ENCODE peak calls at places on chromosomes 4 and X, in six cellular contexts. One of them, this sample, is unnamed.
A peak's percentile ranks its signal among the peaks of the same experiment; 100 is the strongest.

GRCh38 chr4:153451931-153452660 is 14.1 kb upstream of the TMEM131L start:
- DNase-seq in foreskin fibroblast: peak; percentile 27
- DNase-seq in erythroblast: no peak
- DNase-seq in SW480: no peak
- DNase-seq in germinal center: no peak
- DNase-seq in fibroblast of pulmonary artery: no peak
- DNase-seq in this sample: no peak

GRCh38 chr4:169485791-169486742 is 126.3 kb downstream of the NEK1 start:
- DNase-seq in SW480: peak; percentile 29
- DNase-seq in germinal center: peak; percentile 23
- DNase-seq in fibroblast of pulmonary artery: peak; percentile 78
- DNase-seq in foreskin fibroblast: peak; percentile 80
- DNase-seq in erythroblast: peak; percentile 51
- DNase-seq in this sample: peak; percentile 61

GRCh38 chr4:156751486-156751885 is 220.1 kb downstream of the PDGFC start:
- DNase-seq in foreskin fibroblast: peak; percentile 73
- DNase-seq in fibroblast of pulmonary artery: peak; percentile 49
- DNase-seq in erythroblast: no peak
- DNase-seq in SW480: no peak
- DNase-seq in germinal center: no peak
- DNase-seq in this sample: no peak

GRCh38 chrX:135505356-135505755 is 15.1 kb upstream of the INTS6L start:
- DNase-seq in foreskin fibroblast: peak; percentile 2
- DNase-seq in erythroblast: no peak
- DNase-seq in SW480: no peak
- DNase-seq in germinal center: no peak
- DNase-seq in fibroblast of pulmonary artery: no peak
- DNase-seq in this sample: no peak

GRCh38 chrX:53280703-53281320 is 572 bp downstream of the IQSEC2 start:
- DNase-seq in fibroblast of pulmonary artery: peak; percentile 28
- DNase-seq in erythroblast: no peak
- DNase-seq in foreskin fibroblast: peak; percentile 52
- DNase-seq in germinal center: no peak
- DNase-seq in SW480: no peak
- DNase-seq in this sample: no peak

GRCh38 chr4:174631901-174632758 is 109.8 kb upstream of the HPGD start:
- DNase-seq in erythroblast: peak; percentile 80
- DNase-seq in SW480: peak; percentile 28
- DNase-seq in germinal center: peak; percentile 5
- DNase-seq in foreskin fibroblast: peak; percentile 47
- DNase-seq in fibroblast of pulmonary artery: peak; percentile 72
- DNase-seq in this sample: peak; percentile 62

GRCh38 chr4:53558061-53558801 is 33.1 kb downstream of the LNX1 start:
- DNase-seq in erythroblast: no peak
- DNase-seq in fibroblast of pulmonary artery: peak; percentile 75
- DNase-seq in foreskin fibroblast: peak; percentile 73
- DNase-seq in SW480: no peak
- DNase-seq in germinal center: no peak
- DNase-seq in this sample: peak; percentile 96

GRCh38 chr4:8376361-8377102 is 64.0 kb downstream of the ACOX3 start:
- DNase-seq in fibroblast of pulmonary artery: peak; percentile 14
- DNase-seq in SW480: no peak
- DNase-seq in erythroblast: no peak
- DNase-seq in germinal center: no peak
- DNase-seq in foreskin fibroblast: no peak
- DNase-seq in this sample: no peak

GRCh38 chr4:154781983-154782293 is 866 bp downstream of the RBM46 start:
- DNase-seq in germinal center: no peak
- DNase-seq in erythroblast: no peak
- DNase-seq in foreskin fibroblast: no peak
- DNase-seq in SW480: no peak
- DNase-seq in fibroblast of pulmonary artery: no peak
- DNase-seq in this sample: no peak

GRCh38 chr4:128390475-128390996 is 102.9 kb upstream of the PGRMC2 start:
- DNase-seq in erythroblast: no peak
- DNase-seq in SW480: no peak
- DNase-seq in fibroblast of pulmonary artery: no peak
- DNase-seq in foreskin fibroblast: no peak
- DNase-seq in germinal center: no peak
- DNase-seq in this sample: no peak

GRCh38 chr4:69878250-69878649 is 18.3 kb upstream of the SULT1E1 start:
- DNase-seq in foreskin fibroblast: peak; percentile 1
- DNase-seq in fibroblast of pulmonary artery: peak; percentile 54
- DNase-seq in SW480: no peak
- DNase-seq in erythroblast: no peak
- DNase-seq in germinal center: no peak
- DNase-seq in this sample: no peak

GRCh38 chr4:139749313-139749712 is 83.7 kb downstream of the MGST2 start:
- DNase-seq in fibroblast of pulmonary artery: no peak
- DNase-seq in erythroblast: no peak
- DNase-seq in foreskin fibroblast: no peak
- DNase-seq in germinal center: no peak
- DNase-seq in SW480: no peak
- DNase-seq in this sample: no peak

GRCh38 chrX:65598559-65599147 is 64.1 kb upstream of the LAS1L start:
- DNase-seq in foreskin fibroblast: no peak
- DNase-seq in SW480: no peak
- DNase-seq in erythroblast: no peak
- DNase-seq in germinal center: no peak
- DNase-seq in fibroblast of pulmonary artery: no peak
- DNase-seq in this sample: no peak

GRCh38 chrX:48919947-48920712 is 1.3 kb upstream of the PIM2 start:
- DNase-seq in germinal center: no peak
- DNase-seq in foreskin fibroblast: no peak
- DNase-seq in erythroblast: peak; percentile 86
- DNase-seq in fibroblast of pulmonary artery: no peak
- DNase-seq in SW480: no peak
- DNase-seq in this sample: no peak

GRCh38 chr4:25146076-25146475 is 14.2 kb downstream of the SEPSECS start:
- DNase-seq in germinal center: no peak
- DNase-seq in foreskin fibroblast: no peak
- DNase-seq in fibroblast of pulmonary artery: no peak
- DNase-seq in SW480: no peak
- DNase-seq in erythroblast: peak; percentile 59
- DNase-seq in this sample: no peak

GRCh38 chr4:118206627-118207026 is 146.2 kb downstream of the PRSS12 start:
- DNase-seq in erythroblast: no peak
- DNase-seq in foreskin fibroblast: no peak
- DNase-seq in SW480: no peak
- DNase-seq in germinal center: no peak
- DNase-seq in fibroblast of pulmonary artery: peak; percentile 2
- DNase-seq in this sample: no peak

GRCh38 chr4:7771541-7772507 is 167.8 kb downstream of the AFAP1 start:
- DNase-seq in germinal center: no peak
- DNase-seq in fibroblast of pulmonary artery: no peak
- DNase-seq in SW480: no peak
- DNase-seq in erythroblast: no peak
- DNase-seq in foreskin fibroblast: no peak
- DNase-seq in this sample: no peak

GRCh38 chrX:114519524-114519923 is 64.4 kb upstream of the HTR2C start:
- DNase-seq in fibroblast of pulmonary artery: no peak
- DNase-seq in germinal center: no peak
- DNase-seq in foreskin fibroblast: no peak
- DNase-seq in erythroblast: no peak
- DNase-seq in SW480: no peak
- DNase-seq in this sample: no peak

GRCh38 chr4:93312299-93312698 is 516.3 kb upstream of the ATOH1 start:
- DNase-seq in foreskin fibroblast: no peak
- DNase-seq in fibroblast of pulmonary artery: no peak
- DNase-seq in SW480: no peak
- DNase-seq in germinal center: no peak
- DNase-seq in erythroblast: no peak
- DNase-seq in this sample: no peak

GRCh38 chrX:87664381-87664780 is 146.8 kb downstream of the KLHL4 start:
- DNase-seq in erythroblast: peak; percentile 0
- DNase-seq in germinal center: no peak
- DNase-seq in SW480: peak; percentile 31
- DNase-seq in fibroblast of pulmonary artery: peak; percentile 68
- DNase-seq in foreskin fibroblast: peak; percentile 0
- DNase-seq in this sample: peak; percentile 48

GRCh38 chrX:114774691-114775090 is 190.8 kb downstream of the HTR2C start:
- DNase-seq in foreskin fibroblast: peak; percentile 2
- DNase-seq in germinal center: no peak
- DNase-seq in fibroblast of pulmonary artery: no peak
- DNase-seq in erythroblast: no peak
- DNase-seq in SW480: no peak
- DNase-seq in this sample: peak; percentile 14

GRCh38 chrX:10660171-10660570 is 39.8 kb upstream of the MID1 start:
- DNase-seq in erythroblast: no peak
- DNase-seq in fibroblast of pulmonary artery: no peak
- DNase-seq in foreskin fibroblast: no peak
- DNase-seq in SW480: no peak
- DNase-seq in germinal center: no peak
- DNase-seq in this sample: no peak

GRCh38 chr4:116005037-116005805 is 891.8 kb upstream of the NDST4 start:
- DNase-seq in foreskin fibroblast: no peak
- DNase-seq in germinal center: no peak
- DNase-seq in erythroblast: no peak
- DNase-seq in SW480: no peak
- DNase-seq in fibroblast of pulmonary artery: no peak
- DNase-seq in this sample: no peak

GRCh38 chrX:789096-789495 is 158.5 kb downstream of the SHOX start:
- DNase-seq in erythroblast: no peak
- DNase-seq in germinal center: no peak
- DNase-seq in SW480: no peak
- DNase-seq in fibroblast of pulmonary artery: no peak
- DNase-seq in foreskin fibroblast: no peak
- DNase-seq in this sample: peak; percentile 5

GRCh38 chr4:175071123-175071522 is 153.0 kb downstream of the ADAM29 start:
- DNase-seq in fibroblast of pulmonary artery: peak; percentile 17
- DNase-seq in SW480: no peak
- DNase-seq in erythroblast: no peak
- DNase-seq in germinal center: no peak
- DNase-seq in foreskin fibroblast: no peak
- DNase-seq in this sample: no peak

GRCh38 chrX:53153581-53153980 is 59.6 kb downstream of the KANTR start:
- DNase-seq in foreskin fibroblast: no peak
- DNase-seq in SW480: no peak
- DNase-seq in germinal center: no peak
- DNase-seq in fibroblast of pulmonary artery: no peak
- DNase-seq in erythroblast: no peak
- DNase-seq in this sample: no peak

GRCh38 chr4:48570646-48571220 is 80.7 kb downstream of the ZAR1 start:
- DNase-seq in germinal center: no peak
- DNase-seq in fibroblast of pulmonary artery: peak; percentile 29
- DNase-seq in erythroblast: no peak
- DNase-seq in SW480: no peak
- DNase-seq in foreskin fibroblast: peak; percentile 81
- DNase-seq in this sample: no peak

This sample was measured in NCI-H82.